ENCODE peak calls at places on chromosome 12, in seven cellular contexts. O is neuronal stem cell, W is H9, L is H1, N is mesendoderm, Y is mesenchymal stem cell, S is IMR-90. B is an unnamed sample.

GRCh38 chr12:89309452-89309802 is 42.9 kb downstream of the DUSP6 start:
- DNase-seq in S (no peak), W (no peak), O (no peak), N (no peak), Y (peak), L (no peak), B (no peak)

GRCh38 chr12:76455582-76456345 is 103.8 kb downstream of the OSBPL8 start:
- DNase-seq in L (no peak), W (no peak), S (peak), Y (peak), O (peak), N (peak), B (peak)

GRCh38 chr12:1880153-1880845 is 38.2 kb downstream of the CACNA2D4 start:
- DNase-seq in S (no peak), N (no peak), L (no peak), W (peak), O (no peak), Y (no peak), B (no peak)

GRCh38 chr12:66813137-66813867 is 134.4 kb upstream of the GRIP1 start:
- DNase-seq in N (peak), Y (no peak), L (no peak), O (no peak), W (no peak), S (no peak), B (no peak)

GRCh38 chr12:34033628-34034296 is 11.5 kb downstream of the ALG10 start:
- DNase-seq in W (no peak), Y (peak), O (no peak), N (peak), L (no peak), S (peak), B (no peak)

GRCh38 chr12:7899755-7900154 is 27.0 kb upstream of the SLC2A14 start:
- DNase-seq in N (no peak), W (no peak), S (peak), O (no peak), L (no peak), Y (no peak), B (peak)

GRCh38 chr12:46888568-46888967 is 62.8 kb upstream of the SLC38A4 start:
- DNase-seq in Y (no peak), L (no peak), W (no peak), N (no peak), O (no peak), S (no peak), B (no peak)

GRCh38 chr12:12182926-12183325 is 83.9 kb downstream of the LRP6 start:
- DNase-seq in S (peak), N (no peak), O (no peak), W (no peak), L (no peak), Y (peak), B (no peak)

GRCh38 chr12:124524231-124524925 is 43.0 kb downstream of the NCOR2 start:
- DNase-seq in O (no peak), W (no peak), Y (peak), N (no peak), L (no peak), S (peak), B (peak)

GRCh38 chr12:94429633-94430032 is 30.0 kb downstream of the CEP83 start:
- DNase-seq in Y (peak), W (peak), N (peak), L (no peak), O (no peak), S (no peak), B (no peak)

GRCh38 chr12:21780786-21781185 is 6.3 kb upstream of the KCNJ8 start:
- DNase-seq in Y (no peak), S (no peak), N (no peak), O (no peak), W (no peak), L (no peak), B (no peak)

GRCh38 chr12:4648099-4648498 is 752 bp downstream of the AKAP3 start:
- DNase-seq in N (no peak), S (no peak), Y (peak), O (no peak), L (no peak), W (no peak), B (no peak)

GRCh38 chr12:53300187-53300586 is 692 bp downstream of the MYG1 start:
- DNase-seq in O (no peak), S (peak), L (no peak), W (no peak), N (peak), Y (peak), B (no peak)

GRCh38 chr12:13472690-13473089 is 276.2 kb downstream of the EMP1 start:
- DNase-seq in W (no peak), S (peak), Y (no peak), O (no peak), L (no peak), N (no peak), B (no peak)

GRCh38 chr12:54356228-54356627 is 8.1 kb downstream of the GPR84 start:
- DNase-seq in O (no peak), W (no peak), S (no peak), Y (peak), L (peak), N (no peak), B (no peak)

GRCh38 chr12:98660521-98660920 is 15.4 kb downstream of the APAF1 start:
- DNase-seq in L (no peak), N (no peak), W (no peak), Y (no peak), O (no peak), S (no peak), B (no peak)

GRCh38 chr12:11862794-11863193 is 207.9 kb upstream of the BCL2L14 start:
- DNase-seq in L (no peak), W (no peak), N (peak), Y (peak), S (peak), O (no peak), B (peak)

GRCh38 chr12:124940393-124941169 is 26.1 kb upstream of the UBC start:
- DNase-seq in S (peak), Y (peak), N (peak), W (peak), L (peak), O (peak), B (peak)

GRCh38 chr12:62691309-62691708 is 224.7 kb downstream of the MON2 start:
- DNase-seq in W (no peak), O (no peak), S (no peak), N (no peak), Y (no peak), L (no peak), B (no peak)

GRCh38 chr12:12327802-12328201 is 22.2 kb downstream of the MANSC1 start:
- DNase-seq in L (no peak), W (no peak), N (peak), Y (peak), S (peak), O (no peak), B (no peak)

GRCh38 chr12:76152161-76152807 is 67.8 kb upstream of the NAP1L1 start:
- DNase-seq in S (no peak), O (no peak), W (no peak), Y (no peak), L (no peak), N (no peak), B (no peak)

GRCh38 chr12:2613674-2614073 is 181.1 kb upstream of the FKBP4 start:
- DNase-seq in O (no peak), Y (peak), N (no peak), L (no peak), W (no peak), S (peak), B (peak)

GRCh38 chr12:71011261-71011660 is 90.7 kb upstream of the PTPRR start:
- DNase-seq in S (no peak), N (no peak), O (no peak), Y (peak), L (no peak), W (no peak), B (no peak)

GRCh38 chr12:56197921-56198635 is 8.8 kb upstream of the SMARCC2 start:
- DNase-seq in L (no peak), N (no peak), S (no peak), O (no peak), W (no peak), Y (no peak), B (peak)

GRCh38 chr12:56258068-56258819 is at the start of gene ANKRD52:
- DNase-seq in S (peak), N (peak), O (peak), L (peak), Y (peak), W (peak), B (peak)

GRCh38 chr12:123237646-123238329 is 4.6 kb downstream of the MTRFR start:
- DNase-seq in L (peak), Y (peak), W (peak), O (no peak), S (peak), N (peak), B (peak)

GRCh38 chr12:101327054-101327453 is 47.1 kb downstream of the UTP20 start:
- DNase-seq in O (no peak), S (no peak), Y (no peak), W (no peak), N (no peak), L (no peak), B (peak)

GRCh38 chr12:51270847-51271518 is 768 bp upstream of the SMAGP start:
- DNase-seq in N (peak), Y (peak), S (peak), O (no peak), W (no peak), L (no peak), B (peak)

GRCh38 chr12:89762498-89763170 is 54.0 kb upstream of the ATP2B1 start:
- DNase-seq in S (no peak), L (no peak), N (no peak), O (no peak), W (no peak), Y (no peak), B (peak)

GRCh38 chr12:51482808-51483532 is 58.3 kb downstream of the SLC4A8 start:
- DNase-seq in O (no peak), W (no peak), S (no peak), L (no peak), N (no peak), Y (no peak), B (no peak)

GRCh38 chr12:86331012-86331411 is 74.8 kb upstream of the MGAT4C start:
- DNase-seq in S (no peak), N (no peak), L (no peak), O (no peak), Y (no peak), W (no peak), B (no peak)

GRCh38 chr12:43308776-43309175 is 243.2 kb downstream of the ADAMTS20 start:
- DNase-seq in Y (no peak), O (no peak), S (no peak), L (no peak), N (no peak), W (no peak), B (no peak)

DNA sequence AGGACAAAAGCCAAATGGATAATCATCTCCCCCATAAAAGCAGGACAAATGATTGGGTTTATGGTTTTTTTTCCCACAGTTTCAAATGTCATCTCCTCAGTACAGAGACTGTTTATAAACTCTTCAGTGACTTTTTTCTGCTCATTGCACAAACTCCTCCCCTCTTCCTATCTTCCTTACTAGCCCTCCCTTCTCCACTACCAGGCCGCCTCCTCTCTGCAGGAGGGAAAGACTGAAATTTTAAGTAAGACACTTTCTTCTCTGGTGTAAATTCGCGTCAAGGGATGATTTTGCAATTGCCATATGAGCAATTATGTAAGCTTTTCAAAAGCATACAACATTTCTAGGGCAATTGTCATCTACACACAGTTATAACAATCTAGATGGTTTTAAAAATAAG is 37.0 kb downstream of the BTG1 start:
- DNase-seq in S (peak), W (no peak), Y (peak), L (no peak), N (peak), O (no peak), B (no peak)
- H2BK120ac ChIP-seq in S (no peak), W (no peak), Y (no peak), L (no peak), N (no peak), O (no peak), B (no peak)

GRCh38 chr12:132813443-132813842 is 15.2 kb downstream of the GOLGA3 start:
- DNase-seq in Y (no peak), L (no peak), W (no peak), O (no peak), N (no peak), S (no peak), B (no peak)
- H2AK5ac ChIP-seq in Y (no peak), L (no peak), W (no peak), O (no peak), N (no peak), S (no peak), B (no peak)

GRCh38 chr12:131164096-131164872 is 210.6 kb downstream of the ADGRD1 start:
- DNase-seq in S (no peak), Y (no peak), L (no peak), O (no peak), W (peak), N (peak), B (no peak)
- H2BK120ac ChIP-seq in S (no peak), Y (no peak), L (no peak), O (no peak), W (no peak), N (no peak), B (no peak)

GRCh38 chr12:15751741-15752140 is 37.4 kb downstream of the EPS8 start:
- DNase-seq in L (no peak), O (no peak), Y (no peak), N (no peak), S (no peak), W (no peak), B (no peak)

GRCh38 chr12:15756822-15757221 is 32.4 kb downstream of the EPS8 start:
- DNase-seq in O (no peak), N (no peak), S (peak), Y (no peak), W (no peak), L (no peak), B (no peak)

GRCh38 chr12:15749937-15750336 is 39.3 kb downstream of the EPS8 start:
- DNase-seq in N (no peak), Y (no peak), W (no peak), L (no peak), S (no peak), O (no peak), B (no peak)

GRCh38 chr12:15754233-15754632 is 35.0 kb downstream of the EPS8 start:
- DNase-seq in N (no peak), O (no peak), L (no peak), Y (peak), S (peak), W (no peak), B (no peak)

GRCh38 chr12:15752780-15753179 is 36.4 kb downstream of the EPS8 start:
- DNase-seq in Y (peak), O (no peak), L (no peak), N (no peak), S (peak), W (no peak), B (no peak)
- H2AK5ac ChIP-seq in Y (no peak), O (no peak), L (no peak), N (no peak), S (no peak), W (no peak), B (no peak)

DNA sequence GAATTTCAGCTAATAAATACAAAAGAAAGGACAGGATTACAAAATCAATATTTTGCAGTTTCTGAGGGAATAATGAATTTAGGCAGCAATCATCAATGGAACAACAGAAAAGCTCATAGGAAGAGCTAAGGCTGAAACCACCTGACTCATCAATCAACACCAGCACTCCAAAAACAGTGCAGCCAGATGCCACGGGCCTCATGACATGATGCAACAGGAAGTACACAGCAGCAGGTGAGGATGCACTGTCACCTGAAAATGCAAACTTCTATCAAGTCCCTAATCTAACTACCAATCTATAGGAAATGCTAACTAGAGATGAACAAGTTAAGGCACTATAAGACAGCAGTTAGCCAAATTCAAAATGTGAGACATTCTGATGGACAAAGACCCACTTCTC is 21.7 kb downstream of the GNS start:
- DNase-seq in L (no peak), S (no peak), W (no peak), N (peak), O (no peak), Y (no peak), B (no peak)
- H2BK120ac ChIP-seq in L (no peak), S (no peak), W (no peak), N (no peak), O (no peak), Y (no peak), B (no peak)

GRCh38 chr12:128534906-128535305 is 267.9 kb downstream of the TMEM132C start:
- DNase-seq in L (no peak), N (no peak), Y (no peak), W (no peak), O (no peak), S (no peak), B (no peak)

DNA sequence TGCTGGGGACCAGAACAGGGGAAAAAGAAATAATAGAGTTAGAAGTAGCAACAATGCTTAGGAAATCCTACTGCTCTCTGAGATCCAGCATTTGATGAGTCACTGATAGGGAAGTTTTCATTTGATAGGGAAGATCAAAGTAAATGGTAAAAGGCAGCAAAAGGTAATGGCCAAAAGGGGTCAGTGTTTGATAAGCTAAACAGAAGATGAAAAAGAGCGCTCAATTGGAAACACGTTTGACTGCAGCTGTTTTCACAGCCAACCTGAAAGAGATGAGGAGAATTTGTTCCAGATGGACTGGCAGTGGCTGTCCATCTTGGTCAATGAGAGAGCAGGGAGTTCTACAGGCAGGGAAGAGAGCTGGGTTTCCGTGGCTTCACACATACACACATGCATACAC is 264.2 kb downstream of the TMEM132C start:
- DNase-seq in S (no peak), N (peak), L (no peak), Y (no peak), O (peak), W (no peak), B (no peak)
- H2AK5ac ChIP-seq in S (no peak), N (no peak), L (no peak), Y (no peak), O (no peak), W (no peak), B (no peak)

GRCh38 chr12:44584625-44585024 is 291.5 kb downstream of the NELL2 start:
- DNase-seq in S (no peak), N (peak), L (no peak), O (no peak), W (no peak), Y (no peak), B (no peak)
- H2BK120ac ChIP-seq in S (no peak), N (no peak), L (no peak), O (no peak), W (no peak), Y (no peak), B (no peak)

GRCh38 chr12:26843306-26843705 is 10.3 kb upstream of the ITPR2 start:
- DNase-seq in O (no peak), L (no peak), S (no peak), N (no peak), Y (no peak), W (no peak), B (no peak)

GRCh38 chr12:26833692-26834168 is 736 bp upstream of the ITPR2 start:
- DNase-seq in W (peak), N (peak), L (peak), O (peak), S (peak), Y (peak), B (peak)

GRCh38 chr12:26841085-26841484 is 8.1 kb upstream of the ITPR2 start:
- DNase-seq in N (no peak), Y (no peak), S (no peak), L (no peak), O (no peak), W (no peak), B (peak)

GRCh38 chr12:26839551-26839950 is 6.6 kb upstream of the ITPR2 start:
- DNase-seq in N (no peak), L (no peak), Y (no peak), W (no peak), S (no peak), O (no peak), B (no peak)

GRCh38 chr12:26838888-26839416 is 6.0 kb upstream of the ITPR2 start:
- DNase-seq in W (no peak), O (no peak), N (no peak), S (no peak), Y (no peak), L (no peak), B (no peak)
- H2AK5ac ChIP-seq in W (no peak), O (no peak), N (no peak), S (no peak), Y (no peak), L (no peak), B (no peak)